ENCODE peak calls at places on chromosomes 11 and 22, in seven cellular contexts. J is GM04504, B is AG09309, Z is substantia nigra, E is kidney, O is memory B cell, Y is glutamatergic neuron. P is an unnamed sample.

GRCh38 chr22:49968313-49968830 is 7.8 kb downstream of the PIM3 start:
- DNase-seq in O (peak), Z (no peak), J (no peak), Y (peak), E (peak), B (no peak), P (no peak)

GRCh38 chr11:128407962-128408361 is 179.4 kb downstream of the ETS1 start:
- DNase-seq in Y (no peak), B (peak), J (peak), Z (no peak), E (no peak), O (no peak), P (peak)

GRCh38 chr11:78907636-78908035 is 333.0 kb upstream of the NARS2 start:
- DNase-seq in J (no peak), O (no peak), E (no peak), Y (no peak), B (no peak), Z (no peak), P (no peak)

GRCh38 chr11:108926522-108927380 is 261.9 kb downstream of the DDX10 start:
- DNase-seq in O (no peak), B (no peak), J (no peak), Y (no peak), E (no peak), Z (no peak), P (no peak)

GRCh38 chr11:103807806-103808205 is 228.6 kb upstream of the DDI1 start:
- DNase-seq in Y (no peak), E (no peak), B (no peak), J (no peak), Z (no peak), O (no peak), P (no peak)

GRCh38 chr11:38448284-38448683 is 1850.2 kb upstream of the RAG2 start:
- DNase-seq in O (no peak), Y (no peak), J (no peak), Z (no peak), B (no peak), E (no peak), P (no peak)

GRCh38 chr11:134119094-134119493 is 50.2 kb downstream of the JAM3 start:
- DNase-seq in B (no peak), Z (no peak), O (no peak), J (no peak), Y (no peak), E (no peak), P (no peak)

GRCh38 chr11:75244052-75244814 is 3.7 kb downstream of the TPBGL start:
- DNase-seq in B (no peak), Y (no peak), J (no peak), Z (no peak), O (no peak), E (no peak), P (no peak)

GRCh38 chr11:59678813-59679165 is 10.0 kb upstream of the PATL1 start:
- DNase-seq in J (no peak), E (no peak), B (no peak), Y (no peak), O (no peak), Z (no peak), P (no peak)

GRCh38 chr11:93348931-93349330 is 18.4 kb downstream of the DEUP1 start:
- DNase-seq in B (no peak), Y (no peak), Z (no peak), J (no peak), O (no peak), E (no peak), P (no peak)

P was measured in amniotic stem cell.